ENCODE peak calls at places on chromosomes 6 and 20, in four cellular contexts. N, U, G and W are unnamed samples.
A peak's percentile ranks its signal among the peaks of the same experiment; 100 is the strongest.

GRCh38 chr20:53937330-53937729 is 133.1 kb downstream of the BCAS1 start:
- DNase-seq in N (no peak), G (no peak), U (no peak), W (no peak)

GRCh38 chr6:158684745-158685355 is 35.0 kb downstream of the SYTL3 start:
- DNase-seq in U (no peak), G (peak; percentile 56), N (no peak), W (no peak)

GRCh38 chr6:110180228-110181008 is at the start of gene CDC40:
- DNase-seq in G (peak; percentile 57), U (peak; percentile 59), N (peak; percentile 28), W (peak; percentile 63)

GRCh38 chr6:11929451-11929850 is 82.7 kb upstream of the HIVEP1 start:
- DNase-seq in N (no peak), U (no peak), G (no peak), W (no peak)

GRCh38 chr6:34806738-34807453 is 15.0 kb downstream of the BLTP3A start:
- DNase-seq in U (no peak), G (no peak), N (no peak), W (no peak)

GRCh38 chr6:50711686-50712085 is 1.6 kb upstream of the TFAP2D start:
- DNase-seq in U (no peak), N (no peak), G (no peak), W (no peak)

GRCh38 chr20:17654649-17655285 is 27.3 kb downstream of the RRBP1 start:
- DNase-seq in G (no peak), U (peak; percentile 38), N (no peak), W (peak; percentile 62)

GRCh38 chr6:57324538-57324937 is 7.1 kb downstream of the PRIM2 start:
- DNase-seq in U (no peak), N (no peak), G (no peak), W (no peak)

GRCh38 chr6:142913036-142913510 is 31.9 kb downstream of the HIVEP2 start:
- DNase-seq in U (no peak), G (no peak), N (no peak), W (no peak)

GRCh38 chr6:64250126-64250525 is 614.5 kb downstream of the PHF3 start:
- DNase-seq in N (no peak), U (no peak), G (no peak), W (no peak)

GRCh38 chr20:59835057-59835447 is 98.4 kb downstream of the SYCP2 start:
- DNase-seq in G (no peak), N (no peak), U (no peak), W (no peak)

GRCh38 chr6:122845464-122845863 is 56.4 kb downstream of the SMPDL3A start:
- DNase-seq in N (no peak), G (no peak), U (no peak), W (no peak)

GRCh38 chr20:33914871-33915270 is 78.8 kb upstream of the RALY start:
- DNase-seq in U (no peak), N (no peak), G (no peak), W (no peak)

GRCh38 chr20:49987015-49987867 is 4.5 kb downstream of the SNAI1 start:
- DNase-seq in G (no peak), U (no peak), N (no peak), W (no peak)
- H3K4me1 ChIP-seq in G (peaks cover 27% of the 10 kb centered on the region), U (peaks cover 10% of the 10 kb centered on the region), N (peaks cover 16% of the 10 kb centered on the region), W (peaks cover 14% of the 10 kb centered on the region)

DNA sequence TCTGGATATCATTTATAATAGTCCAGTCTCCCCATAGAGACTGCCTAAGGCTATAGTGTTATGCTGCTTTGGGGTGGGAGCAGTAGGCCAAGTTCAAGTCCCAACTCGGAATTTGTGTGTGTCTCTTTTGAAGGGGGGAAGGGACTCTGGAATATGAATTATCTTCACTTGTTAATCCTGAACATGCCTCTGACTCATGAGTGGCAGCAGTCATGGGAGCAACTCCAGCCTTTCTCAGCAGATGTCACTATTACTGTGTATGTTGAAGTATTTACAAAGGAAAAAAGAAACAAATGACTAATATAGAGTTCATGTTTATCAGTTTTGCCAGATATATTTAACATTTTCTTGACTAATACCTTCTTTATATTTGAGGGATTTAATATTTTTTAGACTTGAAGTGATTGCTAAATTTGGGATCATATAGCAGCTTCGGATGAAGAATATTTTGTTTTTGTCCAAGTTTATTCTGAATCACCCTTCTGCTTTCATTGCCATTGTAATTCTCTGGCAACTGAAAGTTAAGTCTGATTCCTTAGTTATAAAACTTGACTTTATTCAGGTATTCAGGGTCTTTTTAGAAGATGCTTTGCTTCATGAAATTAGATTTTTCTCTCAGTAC is 23.4 kb downstream of the FAM217A start:
- DNase-seq in N (no peak), U (peak; percentile 55), G (peak; percentile 68), W (no peak)
- TF ChIP-seq CTCF in N (peak; percentile 30), U (peak; percentile 67), G (peak; percentile 47), W (peak; percentile 61)

GRCh38 chr6:74091133-74091793 is 395.3 kb downstream of the CD109 start:
- DNase-seq in G (no peak), U (no peak), N (no peak), W (peak; percentile 41)

GRCh38 chr6:74087898-74088297 is 391.9 kb downstream of the CD109 start:
- DNase-seq in N (no peak), U (no peak), G (no peak), W (no peak)

GRCh38 chr6:74096329-74096728 is 400.3 kb downstream of the CD109 start:
- DNase-seq in G (no peak), N (no peak), U (no peak), W (no peak)

GRCh38 chr6:74091794-74092157 is 395.8 kb downstream of the CD109 start:
- DNase-seq in N (no peak), U (no peak), G (no peak), W (no peak)
- H3K4me3 ChIP-seq in N (no peak overlapping the region), U (no peak overlapping the region), G (no peak overlapping the region), W (no peak overlapping the region)

GRCh38 chr6:148521158-148521557 is 178.5 kb downstream of the SASH1 start:
- DNase-seq in G (no peak), U (peak; percentile 39), N (no peak), W (no peak)
- H3K4me1 ChIP-seq in G (peaks cover 16% of the 10 kb centered on the region), U (peaks cover 14% of the 10 kb centered on the region), N (peaks cover 9% of the 10 kb centered on the region), W (no peaks in the 10 kb centered on the region)

DNA sequence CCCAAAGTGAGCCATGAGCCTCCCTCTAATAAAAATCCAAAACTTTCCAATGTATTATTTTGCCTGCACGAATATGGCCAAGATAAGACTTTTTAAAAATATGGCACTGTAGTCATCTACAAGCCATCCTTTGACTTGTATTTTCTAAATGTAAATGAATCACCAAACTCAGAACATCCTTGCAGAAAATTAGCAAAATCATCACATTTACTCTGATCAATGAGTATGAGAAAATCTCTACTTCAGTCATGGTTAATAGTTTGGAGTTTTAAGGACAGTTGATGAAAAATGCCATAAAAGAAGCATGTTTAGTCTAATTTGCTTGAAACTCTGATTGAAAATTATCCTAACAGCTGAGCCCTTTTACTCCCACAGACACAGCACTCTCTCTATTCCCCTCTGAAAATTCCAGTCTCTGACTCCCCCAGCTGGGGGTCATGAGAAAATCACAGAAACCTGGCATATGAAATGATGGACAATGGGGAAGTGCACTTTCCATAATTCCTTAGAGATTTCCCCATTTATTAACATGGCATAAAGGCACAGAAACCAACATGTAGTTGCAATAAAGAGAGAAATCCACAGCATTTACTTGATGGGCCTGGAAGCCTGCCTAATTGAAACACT is 214.1 kb downstream of the WDR27 start:
- DNase-seq in N (no peak), G (no peak), U (no peak), W (no peak)
- TF ChIP-seq CTCF in N (no peak), G (no peak), U (no peak), W (no peak)

DNA sequence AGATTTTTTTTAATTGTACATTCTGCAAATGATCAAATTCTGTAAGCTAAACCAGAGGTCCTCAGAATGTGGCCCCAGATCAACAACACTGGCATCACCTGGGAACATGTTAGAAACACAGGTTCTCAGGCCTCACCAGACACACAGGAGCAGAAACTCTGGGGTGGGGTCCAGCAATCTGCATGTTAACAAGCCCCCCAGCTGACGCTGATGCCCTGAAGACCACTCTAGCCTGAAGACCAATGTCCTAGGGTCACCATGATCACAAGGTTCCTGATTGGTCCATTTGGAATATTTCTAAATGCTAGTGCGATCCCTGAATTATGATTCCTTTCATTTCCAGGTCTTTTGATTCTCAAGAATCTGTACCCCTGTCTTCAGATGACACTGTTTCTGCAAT is 2.4 kb upstream of the LY86 start:
- DNase-seq in U (no peak), G (no peak), N (no peak), W (no peak)
- H3K4me3 ChIP-seq in U (no peak overlapping the region), G (no peak overlapping the region), N (no peak overlapping the region), W (no peak overlapping the region)

GRCh38 chr6:45595010-45595851 is 217.5 kb upstream of the SUPT3H start:
- DNase-seq in G (no peak), U (no peak), N (no peak), W (no peak)
- H3K4me1 ChIP-seq in G (no peaks in the 10 kb centered on the region), U (peaks cover 7% of the 10 kb centered on the region), N (no peaks in the 10 kb centered on the region), W (no peaks in the 10 kb centered on the region)

GRCh38 chr6:68443704-68444103 is 191.4 kb upstream of the ADGRB3 start:
- DNase-seq in U (no peak), N (no peak), G (no peak), W (no peak)
- TF ChIP-seq CTCF in U (no peak), N (no peak), G (no peak), W (peak; percentile 10)

GRCh38 chr6:116876635-116877611 is at the start of gene RFX6:
- DNase-seq in U (peak; percentile 25), G (no peak), N (no peak), W (peak; percentile 38)
- H3K4me3 ChIP-seq in U (peak within 1 kb of the TSS; percentile 35), G (no peak within 1 kb of the TSS), N (peak within 1 kb of the TSS; percentile 68), W (peak within 1 kb of the TSS; percentile 53)